ENCODE peak calls at places on chromosomes 3 and 15, in eight cellular contexts. S is caudate nucleus; F is occipital lobe; V is GM10248; P is activated T-cell treated with anti-CD3 and anti-CD28 coated beads, Interleukin-2, amount 50 U/mL, for 48 hours; Y is activated CD8-positive, alpha-beta memory T cell treated with anti-CD3 and anti-CD28 coated beads, Interleukin-2, amount 50 U/mL, for 48 hours; R is GM23338; N is NCI-H1092 treated with DMSO at 0.1 percent for 48 hours. E is an unnamed sample.

GRCh38 chr15:72968531-72968922 is 83.7 kb upstream of the NEO1 start:
- DNase-seq in N (no peak), R (no peak), S (no peak), V (no peak), F (no peak), P (no peak), Y (no peak), E (peak)

GRCh38 chr3:42786631-42787030 is 13.6 kb upstream of the CCDC13 start:
- DNase-seq in Y (no peak), N (no peak), V (no peak), R (no peak), F (no peak), S (no peak), P (no peak), E (no peak)

GRCh38 chr15:80188293-80188692 is 35.5 kb downstream of the FAH start:
- DNase-seq in F (no peak), Y (no peak), S (no peak), N (no peak), V (no peak), R (no peak), P (no peak), E (no peak)

GRCh38 chr3:130395916-130396315 is 50.4 kb downstream of the COL6A5 start:
- DNase-seq in S (no peak), P (no peak), R (peak), V (no peak), F (no peak), N (no peak), Y (no peak), E (no peak)

GRCh38 chr15:100689500-100689899 is 87.1 kb downstream of the ASB7 start:
- DNase-seq in N (no peak), R (no peak), S (no peak), F (no peak), P (no peak), Y (no peak), V (no peak), E (no peak)

GRCh38 chr3:138668107-138668506 is 59.5 kb downstream of the FAIM start:
- DNase-seq in F (no peak), N (no peak), P (no peak), V (no peak), S (no peak), Y (no peak), R (no peak), E (no peak)

GRCh38 chr3:187935623-187936156 is 190.4 kb upstream of the BCL6 start:
- DNase-seq in S (no peak), V (peak), F (no peak), N (no peak), R (no peak), P (peak), Y (peak), E (no peak)

GRCh38 chr3:187281191-187281714 is 10.3 kb downstream of the MASP1 start:
- DNase-seq in R (peak), Y (no peak), S (no peak), P (no peak), V (no peak), F (no peak), N (no peak), E (no peak)

GRCh38 chr3:112074616-112075497 is 11.3 kb upstream of the C3orf52 start:
- DNase-seq in N (no peak), R (no peak), S (no peak), Y (no peak), V (no peak), F (no peak), P (peak), E (peak)

GRCh38 chr15:58355352-58355964 is 76.3 kb upstream of the LIPC start:
- DNase-seq in V (no peak), S (no peak), N (peak), Y (no peak), R (no peak), F (no peak), P (no peak), E (no peak)

GRCh38 chr15:68063606-68064005 is 9.5 kb downstream of the PIAS1 start:
- DNase-seq in S (no peak), N (no peak), R (no peak), V (no peak), Y (no peak), F (no peak), P (no peak), E (no peak)

GRCh38 chr3:79490165-79491028 is 277.4 kb downstream of the ROBO1 start:
- DNase-seq in F (no peak), R (peak), N (no peak), S (no peak), V (no peak), P (no peak), Y (no peak), E (peak)

GRCh38 chr3:138867996-138868395 is 33.3 kb upstream of the PIK3CB start:
- DNase-seq in V (no peak), P (no peak), F (no peak), N (no peak), R (no peak), Y (no peak), S (no peak), E (no peak)

GRCh38 chr3:15892828-15893227 is 95.0 kb upstream of the ANKRD28 start:
- DNase-seq in P (no peak), V (no peak), N (no peak), Y (no peak), F (no peak), R (no peak), S (no peak), E (no peak)

GRCh38 chr3:138199847-138200246 is 12.7 kb downstream of the ARMC8 start:
- DNase-seq in F (no peak), Y (no peak), R (no peak), N (no peak), P (no peak), S (no peak), V (no peak), E (no peak)

GRCh38 chr3:190032924-190033323 is 87.8 kb downstream of the P3H2 start:
- DNase-seq in Y (no peak), P (no peak), R (peak), N (no peak), S (no peak), F (no peak), V (no peak), E (no peak)

GRCh38 chr15:67907175-67907723 is 67.4 kb upstream of the RNU6-1 start:
- DNase-seq in P (no peak), F (peak), Y (no peak), S (no peak), R (no peak), N (no peak), V (no peak), E (no peak)

GRCh38 chr3:5002174-5002870 is 23.1 kb downstream of the BHLHE40 start:
- DNase-seq in P (peak), Y (peak), S (no peak), F (no peak), V (no peak), R (no peak), N (no peak), E (no peak)

GRCh38 chr3:8560608-8561007 is 59.0 kb downstream of the LMCD1 start:
- DNase-seq in F (no peak), S (no peak), P (no peak), R (no peak), N (no peak), Y (no peak), V (no peak), E (no peak)

GRCh38 chr15:88747626-88748025 is 55.6 kb upstream of the ACAN start:
- DNase-seq in R (no peak), P (no peak), S (no peak), F (no peak), V (no peak), N (no peak), Y (no peak), E (no peak)

GRCh38 chr3:71754610-71755253 is 1.1 kb downstream of the GPR27 start:
- DNase-seq in P (no peak), Y (no peak), R (peak), F (no peak), V (no peak), S (no peak), N (no peak), E (no peak)

GRCh38 chr15:88580532-88580931 is 34.1 kb upstream of the DET1 start:
- DNase-seq in N (no peak), P (no peak), R (no peak), Y (no peak), F (no peak), S (no peak), V (no peak), E (no peak)

GRCh38 chr3:65406470-65406869 is 632.2 kb downstream of the MAGI1 start:
- DNase-seq in S (no peak), V (no peak), P (no peak), F (no peak), R (no peak), Y (no peak), N (no peak), E (no peak)

GRCh38 chr3:192060160-192060783 is 599.3 kb downstream of the PYDC2 start:
- DNase-seq in N (peak), S (no peak), F (no peak), P (no peak), Y (no peak), V (no peak), R (no peak), E (no peak)

GRCh38 chr3:196740476-196741400 is 1.1 kb downstream of the PAK2 start:
- DNase-seq in F (peak), N (no peak), V (no peak), S (no peak), P (peak), Y (peak), R (peak), E (peak)

E was measured in mucosa of gallbladder.